ENCODE peak calls at places on chromosomes 1 and 21, in four cellular contexts. J is A549, E is H1, K is HepG2. S is an unnamed sample.

GRCh38 chr1:51957618-51958017 is 32.9 kb downstream of the RAB3B start:
- DNase-seq in J (no peak), E (no peak), K (no peak), S (no peak)

GRCh38 chr1:228059536-228060457 is 22.7 kb upstream of the ARF1 start:
- DNase-seq in J (peak), E (peak), K (no peak), S (peak)

GRCh38 chr1:82366694-82367093 is 566.0 kb downstream of the ADGRL2 start:
- DNase-seq in J (no peak), E (no peak), K (no peak), S (no peak)

GRCh38 chr1:174990382-174990999 is 9.3 kb upstream of the CACYBP start:
- DNase-seq in J (peak), E (no peak), K (peak), S (no peak)

GRCh38 chr1:109113787-109114568 is at the start of gene ELAPOR1:
- DNase-seq in J (no peak), E (peak), K (no peak), S (no peak)

GRCh38 chr21:45129231-45129923 is 55.0 kb downstream of the ADARB1 start:
- DNase-seq in J (no peak), E (no peak), K (no peak), S (no peak)

GRCh38 chr1:107016376-107016978 is 40.0 kb upstream of the PRMT6 start:
- DNase-seq in J (no peak), E (no peak), K (no peak), S (no peak)

GRCh38 chr1:109570414-109570813 is 22.0 kb downstream of the GNAI3 start:
- DNase-seq in J (no peak), E (no peak), K (no peak), S (no peak)

GRCh38 chr1:222824641-222825040 is 9.8 kb downstream of the DISP1 start:
- DNase-seq in J (no peak), E (no peak), K (no peak), S (no peak)

GRCh38 chr1:233061265-233061664 is 110.9 kb downstream of the NTPCR start:
- DNase-seq in J (no peak), E (no peak), K (no peak), S (no peak)

GRCh38 chr21:34642211-34643075 is 26.4 kb upstream of the CLIC6 start:
- DNase-seq in J (no peak), E (no peak), K (no peak), S (no peak)

GRCh38 chr1:232515706-232516105 is 114.2 kb downstream of the SIPA1L2 start:
- DNase-seq in J (no peak), E (no peak), K (no peak), S (no peak)

GRCh38 chr1:90721210-90722194 is 4.4 kb upstream of the BARHL2 start:
- DNase-seq in J (peak), E (peak), K (peak), S (peak)

GRCh38 chr1:36982708-36983107 is 51.6 kb downstream of the GRIK3 start:
- DNase-seq in J (no peak), E (no peak), K (no peak), S (no peak)

GRCh38 chr1:91754348-91754747 is 131.6 kb downstream of the TGFBR3 start:
- DNase-seq in J (no peak), E (no peak), K (no peak), S (no peak)

GRCh38 chr1:184854456-184855180 is 100.0 kb upstream of the EDEM3 start:
- DNase-seq in J (no peak), E (no peak), K (no peak), S (no peak)

GRCh38 chr1:238752332-238752731 is 634.0 kb upstream of the CHRM3 start:
- DNase-seq in J (no peak), E (no peak), K (no peak), S (no peak)

GRCh38 chr1:33341190-33341589 is 20.3 kb upstream of the A3GALT2 start:
- DNase-seq in J (no peak), E (no peak), K (no peak), S (no peak)

GRCh38 chr1:236844499-236845271 is 49.6 kb downstream of the MTR start:
- DNase-seq in J (no peak), E (no peak), K (peak), S (no peak)

GRCh38 chr1:192167941-192168685 is 9.9 kb downstream of the RGS18 start:
- DNase-seq in J (no peak), E (no peak), K (no peak), S (no peak)

GRCh38 chr1:75615664-75616435 is 4.9 kb upstream of the SLC44A5 start:
- DNase-seq in J (no peak), E (peak), K (no peak), S (peak)

GRCh38 chr1:155932085-155932484 is 2.1 kb downstream of the KHDC4 start:
- DNase-seq in J (no peak), E (no peak), K (no peak), S (no peak)

GRCh38 chr1:17539526-17540254 is at the start of gene ARHGEF10L:
- DNase-seq in J (no peak), E (no peak), K (no peak), S (no peak)

GRCh38 chr21:46121286-46122221 is 23.6 kb downstream of the COL6A2 start:
- DNase-seq in J (no peak), E (peak), K (no peak), S (no peak)

GRCh38 chr1:225567789-225568188 is 85.1 kb downstream of the ENAH start:
- DNase-seq in J (peak), E (no peak), K (peak), S (no peak)

GRCh38 chr21:43273708-43274021 is 104.9 kb downstream of the CRYAA start:
- DNase-seq in J (no peak), E (no peak), K (no peak), S (no peak)

GRCh38 chr1:48227165-48228013 is 4.9 kb downstream of the SLC5A9 start:
- DNase-seq in J (no peak), E (no peak), K (no peak), S (no peak)

GRCh38 chr1:39892611-39893595 is 8.8 kb downstream of the MYCL start:
- DNase-seq in J (peak), E (no peak), K (peak), S (peak)

GRCh38 chr21:25039461-25040380 is 567.6 kb downstream of the MRPL39 start:
- DNase-seq in J (no peak), E (no peak), K (no peak), S (no peak)

GRCh38 chr1:2397007-2397679 is 5.5 kb downstream of the RER1 start:
- DNase-seq in J (no peak), E (no peak), K (no peak), S (no peak)

GRCh38 chr1:51203874-51204245 is 32.2 kb upstream of the RNF11 start:
- DNase-seq in J (no peak), E (no peak), K (no peak), S (no peak)

GRCh38 chr1:24657781-24658180 is 14.7 kb downstream of the SRRM1 start:
- DNase-seq in J (no peak), E (no peak), K (no peak), S (no peak)

GRCh38 chr1:39115271-39116110 is 89.0 kb upstream of the MACF1 start:
- DNase-seq in J (no peak), E (no peak), K (no peak), S (peak)

GRCh38 chr1:230265200-230266115 is 160.7 kb downstream of the PGBD5 start:
- DNase-seq in J (no peak), E (no peak), K (no peak), S (no peak)

GRCh38 chr1:33429846-33430750 is 797 bp downstream of the PHC2 start:
- DNase-seq in J (no peak), E (peak), K (no peak), S (no peak)

GRCh38 chr1:55854911-55855310 is 639.7 kb upstream of the USP24 start:
- DNase-seq in J (no peak), E (no peak), K (no peak), S (no peak)

GRCh38 chr1:211258310-211258755 is 833 bp upstream of the RCOR3 start:
- DNase-seq in J (peak), E (peak), K (peak), S (peak)
- TF ChIP-seq PHF8 in J (peak), E (no peak), K (no peak), S (no peak)

GRCh38 chr1:153677718-153678518 is 570 bp upstream of the NPR1 start:
- DNase-seq in J (peak), E (peak), K (no peak), S (peak)

GRCh38 chr1:153680120-153680403 is 1.6 kb downstream of the NPR1 start:
- DNase-seq in J (no peak), E (no peak), K (no peak), S (peak)

GRCh38 chr1:153678519-153679336 is at the start of gene NPR1:
- DNase-seq in J (peak), E (peak), K (no peak), S (no peak)

GRCh38 chr1:153682730-153683129 is 4.2 kb downstream of the NPR1 start:
- DNase-seq in J (no peak), E (no peak), K (no peak), S (no peak)

GRCh38 chr1:153679337-153680119 is 1.0 kb downstream of the NPR1 start:
- DNase-seq in J (peak), E (peak), K (no peak), S (no peak)
- TF ChIP-seq PHF8 in J (no peak), E (peak), K (no peak), S (no peak)

GRCh38 chr1:54567961-54568360 is 19.9 kb downstream of the ACOT11 start:
- DNase-seq in J (no peak), E (no peak), K (no peak), S (no peak)
- TF ChIP-seq PHF8 in J (no peak), E (no peak), K (no peak), S (no peak)

GRCh38 chr1:23062271-23062670 is 43.0 kb downstream of the KDM1A start:
- DNase-seq in J (no peak), E (no peak), K (no peak), S (no peak)
- TF ChIP-seq PHF8 in J (no peak), E (no peak), K (no peak), S (no peak)